ENCODE peak calls at places on chromosomes 1 and 21, in six cellular contexts. P, D, L, V, G and C are unnamed samples.

GRCh38 chr1:180911640-180912161 is 996 bp upstream of the KIAA1614 start:
- DNase-seq in P (no peak), D (no peak), G (no peak), L (no peak), V (peak; percentile 64), C (no peak)

GRCh38 chr1:243559575-243560172 is 290.4 kb downstream of the AKT3 start:
- DNase-seq in G (no peak), P (no peak), V (no peak), L (no peak), D (no peak), C (no peak)

GRCh38 chr1:31700468-31701136 is 3.2 kb downstream of the COL16A1 start:
- DNase-seq in L (no peak), G (no peak), P (no peak), D (no peak), V (no peak), C (no peak)

GRCh38 chr1:114670083-114671010 is 498 bp upstream of the DENND2C start:
- DNase-seq in L (peak; percentile 63), G (peak; percentile 57), P (peak; percentile 81), V (peak; percentile 98), D (peak; percentile 95), C (peak; percentile 95)

GRCh38 chr1:19737413-19737812 is 62.3 kb downstream of the TMCO4 start:
- DNase-seq in V (no peak), L (no peak), G (no peak), D (no peak), P (no peak), C (no peak)

GRCh38 chr1:157978547-157979403 is 14.7 kb upstream of the KIRREL1 start:
- DNase-seq in L (no peak), D (no peak), G (no peak), V (peak; percentile 85), P (no peak), C (no peak)

GRCh38 chr1:198693321-198693720 is 54.5 kb downstream of the PTPRC start:
- DNase-seq in G (no peak), D (no peak), V (no peak), P (no peak), L (no peak), C (no peak)

GRCh38 chr1:54371038-54371935 is 34.9 kb downstream of the SSBP3 start:
- DNase-seq in G (no peak), P (no peak), V (no peak), L (no peak), D (no peak), C (no peak)

GRCh38 chr21:46161800-46162592 is 6.6 kb upstream of the FTCD start:
- DNase-seq in G (no peak), P (no peak), V (no peak), L (no peak), D (no peak), C (peak; percentile 58)

GRCh38 chr1:235275223-235275622 is 52.8 kb downstream of the ARID4B start:
- DNase-seq in P (no peak), V (no peak), D (no peak), G (no peak), L (peak; percentile 71), C (no peak)

GRCh38 chr1:8477199-8477982 is 159.5 kb downstream of the SLC45A1 start:
- DNase-seq in G (no peak), D (no peak), V (no peak), L (no peak), P (no peak), C (no peak)

GRCh38 chr1:16139473-16139962 is 16.4 kb downstream of the EPHA2 start:
- DNase-seq in P (no peak), G (no peak), D (no peak), V (peak; percentile 67), L (no peak), C (no peak)

GRCh38 chr1:199489594-199489993 is 537.9 kb upstream of the NR5A2 start:
- DNase-seq in V (no peak), P (no peak), L (no peak), D (no peak), G (no peak), C (no peak)